ENCODE peak calls at places on chromosomes 13 and 19, in four cellular contexts. One of them, this sample, is unnamed.

GRCh38 chr19:14473915-14474578 is 1.1 kb downstream of the PTGER1 start:
- ATAC-seq in pancreas: peak; percentile 45
- ATAC-seq in T-cell: no peak
- ATAC-seq in A549: no peak
- ATAC-seq in this sample: no peak

GRCh38 chr13:91567485-91568207 is 169.2 kb downstream of the GPC5 start:
- ATAC-seq in A549: no peak
- ATAC-seq in pancreas: no peak
- ATAC-seq in T-cell: no peak
- ATAC-seq in this sample: no peak

GRCh38 chr13:100773923-100774641 is 99.5 kb upstream of the TMTC4 start:
- ATAC-seq in pancreas: no peak
- ATAC-seq in T-cell: no peak
- ATAC-seq in A549: no peak
- ATAC-seq in this sample: no peak

GRCh38 chr19:4241824-4242430 is 5.0 kb upstream of the YJU2 start:
- ATAC-seq in pancreas: no peak
- ATAC-seq in T-cell: no peak
- ATAC-seq in A549: no peak
- ATAC-seq in this sample: no peak

GRCh38 chr19:35796645-35797542 is 15.8 kb downstream of the PRODH2 start:
- ATAC-seq in pancreas: peak; percentile 10
- ATAC-seq in A549: peak; percentile 10
- ATAC-seq in T-cell: no peak
- ATAC-seq in this sample: no peak

GRCh38 chr19:23800868-23801267 is 42.2 kb upstream of the ZNF681 start:
- ATAC-seq in pancreas: no peak
- ATAC-seq in A549: no peak
- ATAC-seq in T-cell: no peak
- ATAC-seq in this sample: no peak

GRCh38 chr19:10707440-10707839 is 6.2 kb downstream of the QTRT1 start:
- ATAC-seq in T-cell: no peak
- ATAC-seq in pancreas: no peak
- ATAC-seq in A549: no peak
- ATAC-seq in this sample: no peak

GRCh38 chr19:10316229-10317044 is 622 bp upstream of the FDX2 start:
- ATAC-seq in A549: peak; percentile 40
- ATAC-seq in pancreas: peak; percentile 5
- ATAC-seq in T-cell: no peak
- ATAC-seq in this sample: no peak

GRCh38 chr19:29617336-29618266 is 11.5 kb downstream of the POP4 start:
- ATAC-seq in pancreas: no peak
- ATAC-seq in A549: no peak
- ATAC-seq in T-cell: no peak
- ATAC-seq in this sample: no peak

GRCh38 chr13:48653074-48654054 is at the start of gene CYSLTR2:
- ATAC-seq in T-cell: peak; percentile 91
- ATAC-seq in A549: no peak
- ATAC-seq in pancreas: peak; percentile 65
- ATAC-seq in this sample: peak; percentile 89

GRCh38 chr19:679418-680286 is 3.5 kb downstream of the FSTL3 start:
- ATAC-seq in T-cell: no peak
- ATAC-seq in pancreas: peak; percentile 2
- ATAC-seq in A549: peak; percentile 32
- ATAC-seq in this sample: no peak

GRCh38 chr19:17184381-17184841 is 30.7 kb upstream of the USE1 start:
- ATAC-seq in pancreas: peak; percentile 45
- ATAC-seq in T-cell: peak; percentile 90
- ATAC-seq in A549: no peak
- ATAC-seq in this sample: peak; percentile 80

GRCh38 chr13:113802090-113802531 is 43.1 kb downstream of the TMEM255B start:
- ATAC-seq in A549: peak; percentile 49
- ATAC-seq in pancreas: peak; percentile 51
- ATAC-seq in T-cell: no peak
- ATAC-seq in this sample: no peak

GRCh38 chr13:35718084-35718483 is 241.6 kb upstream of the MAB21L1 start:
- ATAC-seq in A549: no peak
- ATAC-seq in pancreas: no peak
- ATAC-seq in T-cell: no peak
- ATAC-seq in this sample: no peak